ENCODE peak calls at places on chromosomes 13 and 19, in eight cellular contexts. One of them, this sample, is unnamed.
A peak's percentile ranks its signal among the peaks of the same experiment; 100 is the strongest.

GRCh38 chr13:26658491-26658890 is 101.0 kb downstream of the WASF3 start:
- DNase-seq in cardiac muscle cell: no peak
- DNase-seq in IMR-90: no peak
- DNase-seq in hepatocyte: no peak
- DNase-seq in WERI-Rb-1: peak; percentile 70
- DNase-seq in heart right ventricle: no peak
- DNase-seq in GM23248: no peak
- DNase-seq in fibroblast of lung: no peak
- DNase-seq in this sample: no peak

GRCh38 chr13:24050292-24050711 is 110.2 kb upstream of the SPATA13 start:
- DNase-seq in hepatocyte: no peak
- DNase-seq in IMR-90: peak; percentile 86
- DNase-seq in fibroblast of lung: peak; percentile 76
- DNase-seq in GM23248: peak; percentile 81
- DNase-seq in WERI-Rb-1: no peak
- DNase-seq in cardiac muscle cell: peak; percentile 71
- DNase-seq in heart right ventricle: no peak
- DNase-seq in this sample: no peak

GRCh38 chr13:67229438-67230242 is 496 bp downstream of the PCDH9 start:
- DNase-seq in GM23248: peak; percentile 36
- DNase-seq in hepatocyte: peak; percentile 12
- DNase-seq in fibroblast of lung: peak; percentile 20
- DNase-seq in heart right ventricle: no peak
- DNase-seq in IMR-90: peak; percentile 10
- DNase-seq in WERI-Rb-1: peak; percentile 31
- DNase-seq in cardiac muscle cell: peak; percentile 6
- DNase-seq in this sample: no peak

GRCh38 chr13:95480131-95480545 is 72.4 kb upstream of the CLDN10 start:
- DNase-seq in hepatocyte: no peak
- DNase-seq in heart right ventricle: peak; percentile 5
- DNase-seq in fibroblast of lung: no peak
- DNase-seq in cardiac muscle cell: peak; percentile 68
- DNase-seq in IMR-90: no peak
- DNase-seq in WERI-Rb-1: no peak
- DNase-seq in GM23248: no peak
- DNase-seq in this sample: peak; percentile 60

GRCh38 chr13:56720841-56721240 is 419.9 kb upstream of the PRR20A start:
- DNase-seq in hepatocyte: no peak
- DNase-seq in cardiac muscle cell: peak; percentile 3
- DNase-seq in GM23248: no peak
- DNase-seq in fibroblast of lung: no peak
- DNase-seq in WERI-Rb-1: no peak
- DNase-seq in IMR-90: no peak
- DNase-seq in heart right ventricle: no peak
- DNase-seq in this sample: no peak

GRCh38 chr13:38338089-38338488 is 11.6 kb upstream of the UFM1 start:
- DNase-seq in WERI-Rb-1: no peak
- DNase-seq in fibroblast of lung: no peak
- DNase-seq in cardiac muscle cell: no peak
- DNase-seq in heart right ventricle: no peak
- DNase-seq in hepatocyte: no peak
- DNase-seq in IMR-90: no peak
- DNase-seq in GM23248: no peak
- DNase-seq in this sample: no peak

GRCh38 chr19:50401505-50402450 is 17.0 kb upstream of the SPIB start:
- DNase-seq in heart right ventricle: no peak
- DNase-seq in fibroblast of lung: no peak
- DNase-seq in hepatocyte: no peak
- DNase-seq in cardiac muscle cell: no peak
- DNase-seq in IMR-90: no peak
- DNase-seq in WERI-Rb-1: no peak
- DNase-seq in GM23248: no peak
- DNase-seq in this sample: no peak

GRCh38 chr19:6963937-6964336 is 57.3 kb downstream of the MBD3L2B start:
- DNase-seq in heart right ventricle: no peak
- DNase-seq in IMR-90: no peak
- DNase-seq in fibroblast of lung: no peak
- DNase-seq in GM23248: no peak
- DNase-seq in cardiac muscle cell: no peak
- DNase-seq in WERI-Rb-1: peak; percentile 7
- DNase-seq in hepatocyte: no peak
- DNase-seq in this sample: no peak

GRCh38 chr13:23928985-23929384 is 31.7 kb upstream of the C1QTNF9B start:
- DNase-seq in heart right ventricle: no peak
- DNase-seq in IMR-90: peak; percentile 90
- DNase-seq in WERI-Rb-1: peak; percentile 86
- DNase-seq in fibroblast of lung: peak; percentile 63
- DNase-seq in GM23248: peak; percentile 86
- DNase-seq in cardiac muscle cell: peak; percentile 70
- DNase-seq in hepatocyte: no peak
- DNase-seq in this sample: no peak

GRCh38 chr13:33937373-33938087 is 119.6 kb downstream of the RFC3 start:
- DNase-seq in heart right ventricle: no peak
- DNase-seq in IMR-90: no peak
- DNase-seq in hepatocyte: no peak
- DNase-seq in WERI-Rb-1: no peak
- DNase-seq in GM23248: no peak
- DNase-seq in fibroblast of lung: no peak
- DNase-seq in cardiac muscle cell: no peak
- DNase-seq in this sample: no peak

GRCh38 chr13:102721800-102722231 is 27.0 kb upstream of the METTL21C start:
- DNase-seq in cardiac muscle cell: peak; percentile 56
- DNase-seq in GM23248: peak; percentile 69
- DNase-seq in hepatocyte: no peak
- DNase-seq in WERI-Rb-1: no peak
- DNase-seq in heart right ventricle: no peak
- DNase-seq in IMR-90: no peak
- DNase-seq in fibroblast of lung: peak; percentile 34
- DNase-seq in this sample: no peak

GRCh38 chr19:55882626-55883025 is 46.3 kb downstream of the NLRP4 start:
- DNase-seq in IMR-90: no peak
- DNase-seq in hepatocyte: no peak
- DNase-seq in cardiac muscle cell: no peak
- DNase-seq in fibroblast of lung: no peak
- DNase-seq in GM23248: no peak
- DNase-seq in heart right ventricle: no peak
- DNase-seq in WERI-Rb-1: no peak
- DNase-seq in this sample: no peak
- H3K9me3 ChIP-seq in IMR-90: peaks cover 26% of the 10 kb centered on the region
- H3K9me3 ChIP-seq in hepatocyte: no peaks in the 10 kb centered on the region
- H3K9me3 ChIP-seq in cardiac muscle cell: peaks cover 2% of the 10 kb centered on the region
- H3K9me3 ChIP-seq in fibroblast of lung: no peaks in the 10 kb centered on the region
- H3K9me3 ChIP-seq in GM23248: no peaks in the 10 kb centered on the region
- H3K9me3 ChIP-seq in heart right ventricle: peaks cover 16% of the 10 kb centered on the region
- H3K9me3 ChIP-seq in WERI-Rb-1: peaks cover 4% of the 10 kb centered on the region
- H3K9me3 ChIP-seq in this sample: no peaks in the 10 kb centered on the region

DNA sequence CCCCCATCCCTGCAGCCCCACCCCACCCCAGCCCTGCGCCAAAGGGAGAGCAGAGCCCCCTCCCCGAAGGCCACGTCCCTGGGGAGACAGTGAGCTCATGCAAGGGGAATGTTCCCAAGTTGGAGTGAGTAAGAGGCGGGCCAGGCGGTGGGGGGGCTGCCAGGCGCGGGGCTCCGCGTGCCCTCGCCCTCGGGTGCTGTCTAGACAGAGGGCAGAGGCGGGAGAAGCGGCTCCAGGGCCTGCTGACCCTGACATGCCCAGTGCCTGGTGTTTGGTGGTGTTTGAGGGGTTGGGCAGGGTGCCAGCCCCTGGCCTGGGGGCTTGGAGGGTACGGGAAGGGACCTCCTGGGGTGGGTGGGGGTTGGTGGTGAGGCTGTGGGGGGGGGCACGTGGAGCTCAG is 1.0 kb downstream of the FSTL3 start:
- DNase-seq in hepatocyte: peak; percentile 85
- DNase-seq in fibroblast of lung: peak; percentile 82
- DNase-seq in GM23248: peak; percentile 93
- DNase-seq in cardiac muscle cell: peak; percentile 87
- DNase-seq in heart right ventricle: peak; percentile 84
- DNase-seq in IMR-90: peak; percentile 79
- DNase-seq in WERI-Rb-1: no peak
- DNase-seq in this sample: peak; percentile 88
- H3K27ac ChIP-seq in hepatocyte: peak overlapping the region; percentile 99
- H3K27ac ChIP-seq in fibroblast of lung: no peak overlapping the region
- H3K27ac ChIP-seq in GM23248: peak overlapping the region; percentile 48
- H3K27ac ChIP-seq in cardiac muscle cell: no peak overlapping the region
- H3K27ac ChIP-seq in heart right ventricle: peak overlapping the region; percentile 95
- H3K27ac ChIP-seq in IMR-90: peak overlapping the region; percentile 63
- H3K27ac ChIP-seq in WERI-Rb-1: no peak overlapping the region
- H3K27ac ChIP-seq in this sample: peak overlapping the region; percentile 90

DNA sequence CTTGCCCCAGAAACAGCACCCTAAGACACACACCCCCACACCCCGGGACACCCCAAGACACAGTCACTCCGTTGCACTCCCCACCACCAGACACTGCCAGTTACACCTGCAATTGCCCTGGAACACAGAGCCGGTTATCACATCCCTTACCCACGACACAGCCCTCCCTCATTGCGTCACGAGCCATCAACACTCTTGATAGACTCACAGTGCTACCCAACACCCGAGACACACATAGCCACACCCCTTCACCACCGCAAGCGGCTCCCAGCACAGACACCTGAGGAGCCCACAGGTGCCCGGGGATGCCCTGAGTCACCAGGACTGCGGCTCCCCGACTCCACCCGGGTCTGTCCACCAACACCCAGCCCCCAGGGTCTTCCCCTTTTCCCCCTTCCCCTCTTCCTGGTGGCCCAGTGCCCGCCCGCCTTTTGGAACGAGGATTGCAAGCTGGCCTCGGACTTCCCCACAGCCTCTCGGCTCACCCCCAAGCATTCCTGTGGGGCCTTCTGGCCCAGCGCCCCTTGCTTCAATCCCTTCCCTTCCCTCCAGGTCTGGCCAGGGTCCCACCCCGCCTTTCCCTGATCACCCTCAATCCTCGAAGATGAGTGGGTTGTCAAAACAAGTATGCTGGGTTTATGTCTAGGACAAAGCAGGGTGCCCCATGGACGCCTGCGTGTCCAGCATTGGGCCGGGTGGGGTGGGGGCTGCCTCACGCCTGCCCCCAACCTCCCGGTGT is 1.7 kb upstream of the PTGER1 start:
- DNase-seq in hepatocyte: peak; percentile 66
- DNase-seq in cardiac muscle cell: peak; percentile 92
- DNase-seq in heart right ventricle: no peak
- DNase-seq in WERI-Rb-1: no peak
- DNase-seq in GM23248: peak; percentile 80
- DNase-seq in IMR-90: peak; percentile 88
- DNase-seq in fibroblast of lung: peak; percentile 92
- DNase-seq in this sample: peak; percentile 40
- H3K9me3 ChIP-seq in hepatocyte: no peaks in the 10 kb centered on the region
- H3K9me3 ChIP-seq in cardiac muscle cell: no peaks in the 10 kb centered on the region
- H3K9me3 ChIP-seq in heart right ventricle: no peaks in the 10 kb centered on the region
- H3K9me3 ChIP-seq in WERI-Rb-1: no peaks in the 10 kb centered on the region
- H3K9me3 ChIP-seq in GM23248: no peaks in the 10 kb centered on the region
- H3K9me3 ChIP-seq in IMR-90: no peaks in the 10 kb centered on the region
- H3K9me3 ChIP-seq in fibroblast of lung: no peaks in the 10 kb centered on the region
- H3K9me3 ChIP-seq in this sample: no peaks in the 10 kb centered on the region

GRCh38 chr13:112752711-112753541 is 63.1 kb downstream of the ATP11A start:
- DNase-seq in GM23248: no peak
- DNase-seq in WERI-Rb-1: no peak
- DNase-seq in IMR-90: no peak
- DNase-seq in cardiac muscle cell: no peak
- DNase-seq in heart right ventricle: no peak
- DNase-seq in fibroblast of lung: no peak
- DNase-seq in hepatocyte: no peak
- DNase-seq in this sample: no peak
- H3K27ac ChIP-seq in GM23248: no peak overlapping the region
- H3K27ac ChIP-seq in WERI-Rb-1: no peak overlapping the region
- H3K27ac ChIP-seq in IMR-90: no peak overlapping the region
- H3K27ac ChIP-seq in cardiac muscle cell: no peak overlapping the region
- H3K27ac ChIP-seq in heart right ventricle: no peak overlapping the region
- H3K27ac ChIP-seq in fibroblast of lung: no peak overlapping the region
- H3K27ac ChIP-seq in hepatocyte: no peak overlapping the region
- H3K27ac ChIP-seq in this sample: no peak overlapping the region

GRCh38 chr19:23346696-23347095 is 48.6 kb downstream of the ZNF91 start:
- DNase-seq in GM23248: no peak
- DNase-seq in IMR-90: no peak
- DNase-seq in hepatocyte: no peak
- DNase-seq in fibroblast of lung: no peak
- DNase-seq in cardiac muscle cell: no peak
- DNase-seq in WERI-Rb-1: no peak
- DNase-seq in heart right ventricle: no peak
- DNase-seq in this sample: no peak
- H3K9me3 ChIP-seq in GM23248: peaks cover 11% of the 10 kb centered on the region
- H3K9me3 ChIP-seq in IMR-90: peaks cover 78% of the 10 kb centered on the region
- H3K9me3 ChIP-seq in hepatocyte: peaks cover 67% of the 10 kb centered on the region
- H3K9me3 ChIP-seq in fibroblast of lung: peaks cover 2% of the 10 kb centered on the region
- H3K9me3 ChIP-seq in cardiac muscle cell: peaks cover 9% of the 10 kb centered on the region
- H3K9me3 ChIP-seq in WERI-Rb-1: peaks cover 16% of the 10 kb centered on the region
- H3K9me3 ChIP-seq in heart right ventricle: peaks cover 99% of the 10 kb centered on the region
- H3K9me3 ChIP-seq in this sample: peaks cover 96% of the 10 kb centered on the region

DNA sequence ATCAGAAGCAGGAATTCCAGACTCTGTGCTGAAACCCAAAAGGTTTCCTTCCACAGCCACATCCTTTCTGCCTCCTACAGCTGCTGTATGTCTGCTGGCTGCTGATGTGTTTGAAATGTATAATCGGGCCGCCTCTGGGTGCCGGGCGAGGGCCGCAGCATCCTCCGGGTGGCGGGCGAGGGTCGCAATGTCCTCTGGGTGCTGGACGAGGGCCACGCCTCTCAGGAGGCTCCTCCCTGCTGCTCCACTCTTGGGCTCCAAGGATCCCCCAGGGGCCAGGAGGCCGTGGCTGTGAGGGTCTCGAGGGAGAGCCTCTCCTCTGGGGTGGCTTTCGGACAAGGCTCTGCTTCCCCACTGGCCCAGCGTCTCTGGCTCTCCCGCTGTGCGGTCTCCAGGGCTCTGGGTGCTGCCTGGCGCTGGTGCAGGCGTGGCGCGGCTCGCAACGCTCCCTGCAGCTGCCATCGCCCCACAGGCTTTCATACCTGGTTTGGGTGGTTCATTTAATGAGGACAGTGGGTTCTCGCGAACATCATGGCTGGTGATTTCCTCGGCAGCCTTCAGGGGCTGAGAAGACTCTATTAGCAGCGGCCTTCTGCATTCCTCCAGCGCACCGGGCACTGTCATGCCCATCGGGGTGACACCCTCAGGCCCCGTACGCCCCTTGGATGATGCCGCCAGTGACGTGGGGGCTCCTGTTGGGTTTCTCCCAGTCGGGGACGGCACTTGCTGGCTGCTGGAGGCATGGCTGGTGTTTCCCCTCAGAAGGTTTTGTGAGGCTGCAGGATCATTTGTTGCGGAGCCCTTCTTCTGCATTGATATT is 41.8 kb upstream of the GRTP1 start:
- DNase-seq in fibroblast of lung: peak; percentile 15
- DNase-seq in hepatocyte: no peak
- DNase-seq in cardiac muscle cell: no peak
- DNase-seq in IMR-90: no peak
- DNase-seq in heart right ventricle: no peak
- DNase-seq in GM23248: no peak
- DNase-seq in WERI-Rb-1: peak; percentile 88
- DNase-seq in this sample: peak; percentile 49
- H3K27ac ChIP-seq in fibroblast of lung: no peak overlapping the region
- H3K27ac ChIP-seq in hepatocyte: no peak overlapping the region
- H3K27ac ChIP-seq in cardiac muscle cell: no peak overlapping the region
- H3K27ac ChIP-seq in IMR-90: no peak overlapping the region
- H3K27ac ChIP-seq in heart right ventricle: peak overlapping the region; percentile 72
- H3K27ac ChIP-seq in GM23248: no peak overlapping the region
- H3K27ac ChIP-seq in WERI-Rb-1: peak overlapping the region; percentile 69
- H3K27ac ChIP-seq in this sample: peak overlapping the region; percentile 90